ENCODE peak calls at places on chromosomes 12 and 14, in five cellular contexts. T is AG04450, J is fibroblast of lung, R is stomach, G is gastrocnemius medialis. W is an unnamed sample.

GRCh38 chr14:23827100-23827892 is 126.3 kb upstream of the DHRS4 start:
- DNase-seq in T (no peak), J (peak), R (no peak), G (no peak), W (no peak)

GRCh38 chr12:47085815-47086252 is 6.1 kb upstream of the AMIGO2 start:
- DNase-seq in T (no peak), J (peak), R (no peak), G (no peak), W (no peak)

GRCh38 chr12:12081836-12082497 is 11.2 kb downstream of the BCL2L14 start:
- DNase-seq in T (no peak), J (peak), R (no peak), G (no peak), W (no peak)

GRCh38 chr14:104639889-104640548 is 35.4 kb upstream of the TMEM179 start:
- DNase-seq in T (no peak), J (peak), R (peak), G (no peak), W (peak)

GRCh38 chr12:27624586-27624985 is 71.7 kb upstream of the REP15 start:
- DNase-seq in T (no peak), J (peak), R (no peak), G (no peak), W (no peak)

GRCh38 chr14:67413806-67414769 is 2.1 kb upstream of the PLEK2 start:
- DNase-seq in T (peak), J (peak), R (no peak), G (no peak), W (no peak)

GRCh38 chr12:3202734-3203446 is 125.7 kb downstream of the TSPAN9 start:
- DNase-seq in T (no peak), J (no peak), R (peak), G (no peak), W (no peak)

GRCh38 chr12:75550906-75551305 is 39.5 kb upstream of the KRR1 start:
- DNase-seq in T (no peak), J (peak), R (no peak), G (no peak), W (no peak)

GRCh38 chr12:3436496-3437060 is 54.4 kb upstream of the PRMT8 start:
- DNase-seq in T (no peak), J (no peak), R (peak), G (no peak), W (peak)

GRCh38 chr12:132429932-132430643 is 59.9 kb upstream of the FBRSL1 start:
- DNase-seq in T (no peak), J (no peak), R (peak), G (no peak), W (no peak)

GRCh38 chr12:64699504-64700115 is 59.6 kb downstream of the GNS start:
- DNase-seq in T (no peak), J (no peak), R (peak), G (no peak), W (no peak)

GRCh38 chr12:64691793-64692583 is 67.2 kb downstream of the GNS start:
- DNase-seq in T (no peak), J (no peak), R (no peak), G (no peak), W (no peak)

GRCh38 chr12:64694130-64695078 is 64.8 kb downstream of the GNS start:
- DNase-seq in T (no peak), J (no peak), R (no peak), G (no peak), W (no peak)

GRCh38 chr12:64695550-64695949 is 63.7 kb downstream of the GNS start:
- DNase-seq in T (no peak), J (no peak), R (no peak), G (no peak), W (no peak)

GRCh38 chr12:64696065-64696741 is 63.0 kb downstream of the GNS start:
- DNase-seq in T (no peak), J (peak), R (no peak), G (no peak), W (no peak)
- H3K4me3 ChIP-seq in T (no peak), J (no peak), R (no peak), G (no peak), W (no peak)

GRCh38 chr12:9619411-9620179 is 11.9 kb upstream of the KLRB1 start:
- DNase-seq in T (no peak), J (no peak), R (no peak), G (no peak), W (no peak)
- TF ChIP-seq CTCF in T (no peak), J (no peak), R (no peak), G (no peak), W (no peak)

DNA sequence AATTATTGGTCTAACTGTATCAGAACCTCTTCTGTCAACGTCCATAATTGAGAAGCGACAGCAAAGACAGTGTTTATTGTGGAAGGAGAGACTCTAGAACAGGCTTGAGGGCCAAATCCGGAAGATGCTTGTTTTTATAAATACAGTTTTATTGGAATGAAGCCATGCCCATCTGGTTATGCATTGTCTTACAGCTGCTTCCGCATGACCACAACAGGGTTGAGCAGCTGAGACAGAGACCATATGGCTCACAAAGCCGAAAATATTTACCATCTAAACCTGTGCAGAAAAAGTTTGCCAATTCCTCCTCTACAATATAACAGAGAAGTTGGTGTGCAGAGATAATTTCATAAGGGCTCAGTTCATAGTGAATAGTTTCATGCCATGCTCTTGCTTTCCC is 24.5 kb downstream of the PRKAB1 start:
- DNase-seq in T (no peak), J (no peak), R (no peak), G (no peak), W (no peak)
- H3K27ac ChIP-seq in T (no peak), J (no peak), R (peak), G (no peak), W (no peak)

GRCh38 chr14:76773188-76773885 is 12.1 kb downstream of the VASH1 start:
- DNase-seq in T (peak), J (peak), R (no peak), G (peak), W (peak)
- H3K4me3 ChIP-seq in T (no peak), J (no peak), R (no peak), G (no peak), W (peak)

GRCh38 chr14:73774671-73775070 is 60.5 kb upstream of the PNMA1 start:
- DNase-seq in T (no peak), J (no peak), R (no peak), G (no peak), W (no peak)
- TF ChIP-seq CTCF in T (no peak), J (no peak), R (no peak), G (no peak), W (no peak)

DNA sequence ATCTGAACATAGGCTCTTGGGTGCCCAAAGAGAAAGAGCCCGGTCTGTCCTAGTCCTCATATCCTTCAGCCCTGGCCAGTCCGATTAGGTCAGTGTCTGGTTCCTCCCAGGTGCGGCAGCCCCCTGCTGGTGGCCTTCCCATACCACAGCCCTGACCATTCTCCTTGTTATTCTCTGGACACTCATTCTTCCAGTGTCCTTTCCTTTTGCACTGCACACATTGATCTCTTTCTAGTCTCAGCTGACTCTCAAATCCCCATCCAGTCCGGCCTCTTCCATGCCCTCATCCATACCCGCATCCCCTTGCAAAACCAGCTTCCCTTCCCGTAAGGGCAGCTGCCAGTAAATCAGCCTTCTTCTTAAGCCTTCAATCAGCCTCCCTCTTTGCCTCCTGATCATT is 1316.3 kb downstream of the TMEM121 start:
- DNase-seq in T (no peak), J (no peak), R (peak), G (no peak), W (no peak)
- H3K27ac ChIP-seq in T (no peak), J (no peak), R (no peak), G (no peak), W (no peak)

DNA sequence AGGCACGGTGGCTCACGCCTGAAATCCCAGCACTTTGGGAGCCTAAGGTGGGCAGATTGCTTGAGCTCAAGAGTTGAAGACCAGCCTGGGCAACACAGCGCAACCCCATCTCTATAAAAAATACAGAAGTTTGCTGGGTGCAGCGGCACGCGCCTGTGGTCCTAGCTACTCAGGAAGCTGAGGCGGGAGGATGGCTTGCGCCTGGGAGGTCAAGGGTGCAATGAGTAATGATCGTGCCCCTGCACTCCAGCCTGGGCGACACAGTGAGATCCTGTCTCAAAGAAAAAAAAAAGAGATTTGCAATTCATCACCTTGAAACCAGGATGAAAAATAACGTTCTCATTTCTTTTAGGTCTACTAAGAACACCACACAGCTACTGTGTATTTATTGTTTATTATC is 4.0 kb downstream of the STX2 start:
- DNase-seq in T (no peak), J (no peak), R (no peak), G (no peak), W (peak)
- H3K4me3 ChIP-seq in T (no peak), J (no peak), R (no peak), G (no peak), W (no peak)